ENCODE peak calls at places on chromosomes 5 and 9, in eight cellular contexts. C is Daoy; F is small intestine; T is A172; Q is activated CD4-positive, alpha-beta T cell treated with anti-CD3 and anti-CD28 coated beads for 24 hours; K is tibial nerve; H is H9; X is activated T-cell treated with anti-CD3 and anti-CD28 coated beads for 48 hours. L is an unnamed sample.
A peak's percentile ranks its signal among the peaks of the same experiment; 100 is the strongest.

GRCh38 chr5:82334856-82335255 is 56.7 kb upstream of the RPS23 start:
- DNase-seq in C (no peak), F (no peak), T (peak; percentile 73), Q (no peak), K (no peak), H (no peak), X (no peak), L (no peak)

GRCh38 chr5:17290620-17290974 is 73.2 kb downstream of the BASP1 start:
- DNase-seq in C (no peak), F (no peak), T (no peak), Q (no peak), K (no peak), H (no peak), X (no peak), L (no peak)

GRCh38 chr9:78397045-78397843 is 100.3 kb downstream of the PSAT1 start:
- DNase-seq in C (no peak), F (no peak), T (no peak), Q (no peak), K (no peak), H (no peak), X (no peak), L (no peak)

GRCh38 chr9:92425578-92425977 is 1.3 kb upstream of the OMD start:
- DNase-seq in C (no peak), F (no peak), T (no peak), Q (no peak), K (no peak), H (no peak), X (no peak), L (no peak)

GRCh38 chr9:128117613-128118471 is 9.7 kb downstream of the PTGES2 start:
- DNase-seq in C (peak; percentile 94), F (peak; percentile 88), T (peak; percentile 84), Q (peak; percentile 100), K (peak; percentile 88), H (peak; percentile 96), X (peak; percentile 94), L (peak; percentile 49)

GRCh38 chr9:116594552-116594951 is 92.6 kb upstream of the TRIM32 start:
- DNase-seq in C (peak; percentile 72), F (no peak), T (peak; percentile 57), Q (no peak), K (no peak), H (no peak), X (no peak), L (no peak)

GRCh38 chr5:153543288-153543687 is 52.8 kb downstream of the GRIA1 start:
- DNase-seq in C (no peak), F (no peak), T (no peak), Q (no peak), K (no peak), H (no peak), X (no peak), L (no peak)

GRCh38 chr5:42889311-42889933 is 77.7 kb upstream of the SELENOP start:
- DNase-seq in C (peak; percentile 59), F (peak; percentile 87), T (peak; percentile 79), Q (peak; percentile 44), K (peak; percentile 74), H (peak; percentile 69), X (peak; percentile 47), L (peak; percentile 67)

GRCh38 chr5:39063037-39063436 is 11.2 kb downstream of the RICTOR start:
- DNase-seq in C (no peak), F (peak; percentile 29), T (no peak), Q (no peak), K (no peak), H (no peak), X (no peak), L (no peak)

GRCh38 chr5:144566747-144567415 is 396.2 kb downstream of the KCTD16 start:
- DNase-seq in C (no peak), F (no peak), T (peak; percentile 51), Q (no peak), K (no peak), H (no peak), X (no peak), L (no peak)

L was measured in LNCaP clone FGC.